ENCODE peak calls at places on chromosome 5, in six cellular contexts. F, U, Q, I, Z and H are unnamed samples.

GRCh38 chr5:122412966-122413365 is 100.9 kb downstream of the SNCAIP start:
- ATAC-seq in F (no peak), I (no peak), Z (no peak), Q (no peak), U (no peak), H (no peak)

GRCh38 chr5:95780597-95780996 is 41.9 kb downstream of the GLRX start:
- ATAC-seq in U (peak; percentile 14), I (peak; percentile 11), Z (no peak), Q (no peak), F (no peak), H (peak; percentile 24)

GRCh38 chr5:132431682-132432081 is 58.9 kb downstream of the IRF1 start:
- ATAC-seq in Z (no peak), U (no peak), F (no peak), I (no peak), Q (no peak), H (no peak)

GRCh38 chr5:154841273-154841661 is 9.1 kb downstream of the FAXDC2 start:
- ATAC-seq in I (peak; percentile 21), F (no peak), Z (no peak), U (no peak), Q (no peak), H (no peak)

GRCh38 chr5:52811067-52811749 is 23.5 kb downstream of the ITGA1 start:
- ATAC-seq in Z (no peak), I (no peak), U (peak; percentile 60), Q (no peak), F (no peak), H (no peak)

GRCh38 chr5:38634961-38635369 is 78.5 kb upstream of the LIFR start:
- ATAC-seq in F (no peak), U (no peak), Z (no peak), Q (no peak), I (peak; percentile 58), H (no peak)

GRCh38 chr5:60672693-60673264 is 27.2 kb downstream of the DEPDC1B start:
- ATAC-seq in U (no peak), F (no peak), Q (peak; percentile 83), Z (no peak), I (no peak), H (no peak)

GRCh38 chr5:107361945-107362344 is 308.8 kb downstream of the EFNA5 start:
- ATAC-seq in F (peak; percentile 87), Z (no peak), I (no peak), Q (no peak), U (peak; percentile 80), H (peak; percentile 75)

GRCh38 chr5:150203832-150204587 is 14.1 kb downstream of the SLC6A7 start:
- ATAC-seq in Q (no peak), F (no peak), I (peak; percentile 16), Z (no peak), U (no peak), H (no peak)

GRCh38 chr5:6731465-6732237 is 18.4 kb downstream of the TENT4A start:
- ATAC-seq in U (no peak), I (peak; percentile 15), Q (peak; percentile 17), F (no peak), Z (no peak), H (no peak)

GRCh38 chr5:132747064-132747692 is at the start of gene CCNI2:
- ATAC-seq in I (no peak), Q (no peak), Z (peak; percentile 40), F (no peak), U (peak; percentile 61), H (peak; percentile 42)

GRCh38 chr5:137176126-137176525 is 323.0 kb downstream of the SPOCK1 start:
- ATAC-seq in Q (no peak), I (no peak), U (no peak), Z (no peak), F (no peak), H (no peak)

GRCh38 chr5:38672059-38672791 is 115.8 kb upstream of the LIFR start:
- ATAC-seq in F (no peak), Z (no peak), Q (peak; percentile 90), I (no peak), U (no peak), H (no peak)

GRCh38 chr5:154249786-154250185 is 59.3 kb downstream of the GALNT10 start:
- ATAC-seq in U (peak; percentile 41), Z (no peak), F (no peak), I (no peak), Q (no peak), H (peak; percentile 34)

GRCh38 chr5:65111961-65112658 is 343.4 kb downstream of the CWC27 start:
- ATAC-seq in Q (no peak), F (no peak), Z (no peak), I (no peak), U (no peak), H (no peak)

GRCh38 chr5:81310402-81311063 is 9.1 kb downstream of the ZCCHC9 start:
- ATAC-seq in I (no peak), U (no peak), Z (no peak), Q (peak; percentile 46), F (no peak), H (no peak)

GRCh38 chr5:125327676-125328075 is 581.2 kb upstream of the ZNF608 start:
- ATAC-seq in F (no peak), Q (no peak), U (no peak), Z (no peak), I (no peak), H (no peak)

GRCh38 chr5:166708271-166708670 is 1583.2 kb upstream of the WWC1 start:
- ATAC-seq in Q (no peak), U (no peak), I (no peak), Z (no peak), F (no peak), H (no peak)

GRCh38 chr5:25970906-25971489 is 1067.4 kb downstream of the CDH9 start:
- ATAC-seq in U (no peak), Q (no peak), F (no peak), Z (no peak), I (no peak), H (no peak)

GRCh38 chr5:81425569-81425968 is 31.6 kb upstream of the ACOT12 start:
- ATAC-seq in U (peak; percentile 73), I (peak; percentile 78), F (peak; percentile 24), Z (peak; percentile 59), Q (peak; percentile 53), H (peak; percentile 40)

GRCh38 chr5:140575309-140575708 is 10.7 kb downstream of the SLC35A4 start:
- ATAC-seq in F (no peak), I (peak; percentile 92), U (peak; percentile 90), Z (peak; percentile 72), Q (peak; percentile 92), H (peak; percentile 61)

GRCh38 chr5:177003649-177004048 is 2.9 kb downstream of the UIMC1 start:
- ATAC-seq in U (no peak), I (no peak), Z (no peak), Q (no peak), F (no peak), H (no peak)

GRCh38 chr5:159547466-159548195 is 217.3 kb upstream of the IL12B start:
- ATAC-seq in F (no peak), I (no peak), Z (no peak), Q (no peak), U (no peak), H (no peak)
- TF ChIP-seq POLR2A in F (no peak), I (no peak), Z (no peak), Q (no peak), U (no peak), H (no peak)

GRCh38 chr5:59039296-59040006 is 456.6 kb downstream of the RAB3C start:
- ATAC-seq in F (peak; percentile 24), Z (peak; percentile 74), U (peak; percentile 88), Q (peak; percentile 75), I (no peak), H (peak; percentile 80)
- TF ChIP-seq POLR2A in F (peak; percentile 65), Z (peak; percentile 55), U (peak; percentile 56), Q (no peak), I (no peak), H (peak; percentile 60)

GRCh38 chr5:143562935-143563334 is 159.4 kb upstream of the NR3C1 start:
- ATAC-seq in F (no peak), U (peak; percentile 91), Q (peak; percentile 87), Z (peak; percentile 90), I (no peak), H (peak; percentile 69)

GRCh38 chr5:143564417-143564816 is 160.9 kb upstream of the NR3C1 start:
- ATAC-seq in I (no peak), F (no peak), Z (no peak), Q (no peak), U (peak; percentile 34), H (no peak)

GRCh38 chr5:143560378-143560777 is 156.9 kb upstream of the NR3C1 start:
- ATAC-seq in U (no peak), Q (no peak), F (no peak), I (no peak), Z (no peak), H (no peak)

GRCh38 chr5:143559586-143559985 is 156.1 kb upstream of the NR3C1 start:
- ATAC-seq in I (no peak), U (no peak), Q (no peak), F (no peak), Z (no peak), H (no peak)

DNA sequence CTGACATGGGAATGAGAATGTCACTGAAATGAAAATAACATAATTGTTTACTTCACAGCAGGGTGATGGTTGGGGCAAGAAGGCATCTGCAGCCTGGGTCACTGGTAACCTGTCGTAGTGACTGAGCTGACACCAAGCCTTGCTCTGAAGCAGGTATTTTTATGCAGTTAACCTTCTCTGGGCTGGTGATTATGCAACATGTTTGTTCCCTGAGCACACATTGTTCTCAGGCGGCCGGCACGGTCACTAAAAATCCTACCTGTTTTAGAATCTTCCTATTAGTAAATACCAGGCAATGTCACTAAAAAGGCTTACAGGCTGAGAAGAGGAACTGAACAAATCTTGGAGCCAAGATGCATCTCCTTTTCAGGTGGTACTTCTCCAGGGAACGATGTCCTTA is 157.8 kb upstream of the NR3C1 start:
- ATAC-seq in I (no peak), U (no peak), Z (peak; percentile 23), Q (peak; percentile 78), F (peak; percentile 92), H (no peak)
- TF ChIP-seq POLR2A in I (no peak), U (no peak), Z (no peak), Q (no peak), F (no peak), H (no peak)

GRCh38 chr5:90474235-90475107 is at the start of the genes MBLAC2 and POLR3G:
- ATAC-seq in I (peak; percentile 86), Z (peak; percentile 98), F (peak; percentile 97), Q (peak; percentile 91), U (peak; percentile 97), H (peak; percentile 97)
- TF ChIP-seq POLR2A in I (peak; percentile 95), Z (peak; percentile 82), F (peak; percentile 79), Q (peak; percentile 89), U (no peak), H (peak; percentile 47)

DNA sequence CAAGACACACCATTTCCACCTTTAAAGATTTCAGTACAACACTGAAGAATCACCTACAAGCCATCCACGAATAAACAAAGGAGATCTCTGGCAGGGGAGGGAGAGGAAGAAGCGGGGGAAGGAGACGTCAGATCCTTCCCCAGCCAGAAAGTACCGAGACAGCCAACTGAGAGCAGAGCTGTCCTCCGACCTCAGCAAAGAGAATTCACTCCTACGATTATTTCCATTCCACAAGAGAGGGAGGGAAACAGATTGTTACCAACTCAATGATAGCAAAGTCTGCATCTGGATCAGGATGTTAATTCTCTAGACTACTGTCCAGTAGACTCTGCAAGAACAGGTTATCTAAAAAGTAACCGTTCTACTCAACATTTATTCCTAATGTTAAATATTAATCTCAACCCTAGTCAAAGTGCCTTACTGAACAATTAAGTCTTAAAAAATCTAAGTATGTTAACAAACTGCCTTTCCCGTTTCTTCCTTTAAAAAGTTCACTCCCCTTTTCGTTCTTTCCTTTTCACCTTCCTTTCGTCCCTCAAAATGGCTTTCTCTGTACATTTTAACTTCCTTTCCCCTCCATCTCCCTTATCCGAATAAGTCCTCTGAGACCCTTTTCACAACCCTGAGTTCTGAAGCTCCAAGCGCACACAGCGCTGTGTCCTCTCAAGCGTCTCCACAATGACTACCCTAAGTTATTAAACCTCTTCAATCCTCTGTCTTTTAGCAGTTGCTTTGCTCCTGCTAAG is 1.4 kb downstream of the CHD1 start:
- ATAC-seq in U (peak; percentile 16), F (peak; percentile 13), Q (no peak), I (peak; percentile 22), Z (peak; percentile 38), H (no peak)
- TF ChIP-seq POLR2A in U (no peak), F (peak; percentile 79), Q (no peak), I (peak; percentile 62), Z (peak; percentile 40), H (peak; percentile 27)